ENCODE peak calls at places on chromosomes 3 and 15, in five cellular contexts. T is left cardiac atrium, K is NCI-H774, C is iris pigment epithelial cell, Q is amniotic stem cell. L is an unnamed sample.

GRCh38 chr15:68542771-68543544 is 35.8 kb upstream of the CORO2B start:
- DNase-seq in Q (peak), T (peak), C (peak), K (no peak), L (peak)

GRCh38 chr3:141486735-141487418 is at the start of gene RASA2:
- DNase-seq in Q (peak), C (peak), T (peak), K (peak), L (peak)

GRCh38 chr3:111910806-111911205 is 51.7 kb downstream of the PHLDB2 start:
- DNase-seq in K (no peak), Q (no peak), C (peak), T (no peak), L (peak)

GRCh38 chr3:123424999-123425386 is 23.9 kb downstream of the ADCY5 start:
- DNase-seq in K (no peak), T (no peak), Q (no peak), C (no peak), L (no peak)

GRCh38 chr3:122893282-122893681 is 98.4 kb downstream of the SLC49A4 start:
- DNase-seq in Q (no peak), T (no peak), K (no peak), C (no peak), L (no peak)

GRCh38 chr15:100241572-100242479 is 99.9 kb downstream of the ADAMTS17 start:
- DNase-seq in Q (no peak), T (no peak), K (peak), C (peak), L (peak)

GRCh38 chr15:69475769-69476358 is 23.2 kb downstream of the RPLP1 start:
- DNase-seq in T (peak), C (peak), K (peak), Q (peak), L (peak)

GRCh38 chr3:197392961-197393360 is 94.5 kb upstream of the DLG1 start:
- DNase-seq in K (no peak), Q (no peak), C (no peak), T (no peak), L (no peak)

GRCh38 chr3:179046497-179047353 is 24.9 kb downstream of the ZMAT3 start:
- DNase-seq in K (no peak), Q (no peak), C (peak), T (no peak), L (no peak)

GRCh38 chr3:177071496-177072156 is 125.7 kb downstream of the TBL1XR1 start:
- DNase-seq in Q (no peak), C (no peak), K (no peak), T (no peak), L (no peak)

GRCh38 chr15:29159771-29160455 is 109.7 kb downstream of the NSMCE3 start:
- DNase-seq in Q (no peak), K (no peak), T (no peak), C (no peak), L (no peak)

GRCh38 chr3:69639851-69640250 is 99.4 kb upstream of the MITF start:
- DNase-seq in Q (no peak), K (no peak), T (no peak), C (no peak), L (no peak)

GRCh38 chr3:124878561-124879394 is 8.4 kb downstream of the ITGB5 start:
- DNase-seq in Q (peak), C (peak), T (peak), K (no peak), L (peak)

L was measured in kidney glomerular epithelial cell.